ENCODE peak calls at places on chromosomes 2 and 18, in four cellular contexts. X, J, E and L are unnamed samples.

GRCh38 chr2:26772064-26773001 is 8.2 kb downstream of the SLC35F6 start:
- DNase-seq in E (no peak), J (no peak), X (peak; percentile 83), L (no peak)

GRCh38 chr2:207734264-207734635 is 22.8 kb downstream of the CCNYL1 start:
- DNase-seq in E (no peak), X (peak; percentile 75), J (no peak), L (no peak)

GRCh38 chr2:170771049-170771937 is 1.1 kb downstream of the ERICH2 start:
- DNase-seq in J (no peak), X (peak; percentile 30), E (peak; percentile 77), L (no peak)

GRCh38 chr18:54296017-54296416 is 26.7 kb downstream of the POLI start:
- DNase-seq in J (no peak), X (no peak), E (no peak), L (no peak)

GRCh38 chr2:115124817-115125216 is 682.4 kb downstream of the DPP10 start:
- DNase-seq in X (no peak), E (no peak), J (no peak), L (no peak)

GRCh38 chr2:233353769-233354499 is at the start of gene DGKD:
- DNase-seq in J (peak; percentile 82), E (peak; percentile 84), X (peak; percentile 79), L (peak; percentile 85)

GRCh38 chr2:197952540-197953202 is 148.3 kb downstream of the PLCL1 start:
- DNase-seq in E (no peak), J (no peak), X (no peak), L (no peak)

GRCh38 chr2:229282758-229283546 is 11.9 kb upstream of the PID1 start:
- DNase-seq in E (no peak), X (no peak), J (no peak), L (no peak)

GRCh38 chr2:216551669-216552068 is 53.0 kb downstream of the RPL37A start:
- DNase-seq in X (no peak), E (no peak), J (no peak), L (no peak)

GRCh38 chr2:151979694-151980093 is 119.2 kb downstream of the CACNB4 start:
- DNase-seq in J (no peak), E (no peak), X (no peak), L (no peak)

GRCh38 chr2:45045706-45046105 is 36.5 kb upstream of the SIX2 start:
- DNase-seq in X (no peak), J (no peak), E (no peak), L (no peak)

GRCh38 chr2:191114403-191114886 is 36.3 kb downstream of the STAT4 start:
- DNase-seq in E (no peak), X (no peak), J (no peak), L (no peak)

GRCh38 chr18:61921621-61922235 is 28.9 kb upstream of the RNF152 start:
- DNase-seq in X (no peak), E (no peak), J (no peak), L (no peak)

GRCh38 chr18:12838178-12838634 is 45.8 kb downstream of the PTPN2 start:
- DNase-seq in J (no peak), E (no peak), X (peak; percentile 90), L (no peak)

GRCh38 chr2:55063226-55063625 is 13.0 kb upstream of the RTN4 start:
- DNase-seq in E (no peak), J (no peak), X (no peak), L (no peak)

GRCh38 chr2:23925702-23926288 is 1.1 kb downstream of the ATAD2B start:
- DNase-seq in X (peak; percentile 44), E (no peak), J (peak; percentile 54), L (peak; percentile 54)
- TF ChIP-seq POLR2AphosphoS5 in X (no peak), E (no peak), J (peak; percentile 93), L (peak; percentile 87)

GRCh38 chr18:55589625-55590291 is 1.8 kb upstream of the TCF4 start:
- DNase-seq in J (peak; percentile 66), E (peak; percentile 98), X (no peak), L (peak; percentile 36)
- TF ChIP-seq POLR2A in J (peak; percentile 66), E (peak; percentile 88), X (no peak), L (peak; percentile 26)

DNA sequence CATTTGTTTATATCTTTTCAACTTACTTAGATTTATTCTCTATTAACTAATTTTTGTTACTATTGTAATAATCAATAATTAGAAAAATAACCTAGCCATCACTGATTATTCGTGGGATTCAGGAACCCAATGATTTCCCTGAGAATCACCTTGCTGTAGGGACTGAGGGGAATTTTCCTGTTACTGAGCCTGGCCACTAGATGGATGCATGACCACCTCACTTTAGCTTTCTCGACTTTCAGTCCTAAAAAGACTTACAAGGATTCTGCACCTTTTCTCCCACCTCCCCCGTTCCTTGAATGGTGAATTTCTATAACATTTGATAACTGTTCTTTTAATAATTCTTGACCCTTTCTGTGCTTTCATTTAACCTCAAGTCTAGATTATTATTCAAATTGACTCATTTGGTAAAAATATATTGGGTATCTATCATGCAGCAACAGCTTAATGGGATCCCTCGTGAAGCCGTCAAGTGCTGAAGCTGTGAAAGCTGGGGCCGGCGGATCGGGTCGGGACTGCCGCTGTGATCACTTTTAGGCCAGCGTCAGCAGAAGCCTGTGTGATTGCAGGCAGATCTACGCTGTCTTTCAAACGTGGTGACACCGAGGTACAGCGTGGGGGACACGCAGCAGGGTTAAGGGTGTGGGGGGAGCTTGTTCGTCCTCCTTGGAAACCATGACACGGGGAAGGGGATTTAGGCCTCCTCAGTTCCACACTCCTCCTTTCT is 38.8 kb upstream of the TMEM18 start:
- DNase-seq in E (no peak), J (no peak), X (no peak), L (no peak)
- TF ChIP-seq TAF1 in E (no peak), J (no peak), X (no peak), L (no peak)

GRCh38 chr2:231604685-231605606 is 12.3 kb downstream of the TEX44 start:
- DNase-seq in J (peak; percentile 98), X (peak; percentile 92), E (peak; percentile 99), L (peak; percentile 98)
- TF ChIP-seq POLR2AphosphoS5 in J (no peak), X (no peak), E (no peak), L (no peak)

DNA sequence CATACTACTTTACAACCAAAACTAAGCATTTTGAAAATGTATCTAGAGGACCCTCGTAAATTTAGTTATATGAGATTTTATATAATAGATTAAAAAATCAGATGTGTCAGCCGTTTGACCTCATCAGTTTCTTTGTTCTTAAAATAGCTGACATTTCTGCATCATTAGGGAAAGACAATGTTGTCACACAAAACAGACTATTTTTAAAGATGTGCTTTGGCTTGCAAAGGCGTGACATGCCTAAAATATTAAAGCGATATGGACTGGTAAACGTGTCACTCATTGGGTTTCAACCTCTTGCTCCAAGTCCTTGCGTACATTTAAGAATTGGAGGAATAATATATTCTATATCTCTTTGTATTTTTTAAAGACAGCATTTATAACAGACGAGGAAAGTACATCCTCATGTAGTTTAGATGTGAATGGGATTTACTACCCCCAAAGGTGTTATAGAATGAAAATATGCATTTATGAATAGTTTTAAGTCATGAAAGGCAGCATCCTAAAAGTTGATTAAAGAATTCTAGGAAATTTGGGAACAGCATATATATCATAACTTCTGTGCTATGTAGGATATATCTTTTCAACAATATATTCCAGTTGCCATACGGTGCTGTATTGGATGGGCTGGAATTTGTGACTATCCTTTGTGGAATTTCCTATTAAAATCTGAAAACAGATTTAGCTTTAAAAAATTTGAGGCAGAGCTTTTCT is 3.8 kb downstream of the MYL12A start:
- DNase-seq in X (no peak), J (no peak), E (no peak), L (no peak)
- TF ChIP-seq POLR2A in X (no peak), J (peak; percentile 74), E (no peak), L (peak; percentile 43)

DNA sequence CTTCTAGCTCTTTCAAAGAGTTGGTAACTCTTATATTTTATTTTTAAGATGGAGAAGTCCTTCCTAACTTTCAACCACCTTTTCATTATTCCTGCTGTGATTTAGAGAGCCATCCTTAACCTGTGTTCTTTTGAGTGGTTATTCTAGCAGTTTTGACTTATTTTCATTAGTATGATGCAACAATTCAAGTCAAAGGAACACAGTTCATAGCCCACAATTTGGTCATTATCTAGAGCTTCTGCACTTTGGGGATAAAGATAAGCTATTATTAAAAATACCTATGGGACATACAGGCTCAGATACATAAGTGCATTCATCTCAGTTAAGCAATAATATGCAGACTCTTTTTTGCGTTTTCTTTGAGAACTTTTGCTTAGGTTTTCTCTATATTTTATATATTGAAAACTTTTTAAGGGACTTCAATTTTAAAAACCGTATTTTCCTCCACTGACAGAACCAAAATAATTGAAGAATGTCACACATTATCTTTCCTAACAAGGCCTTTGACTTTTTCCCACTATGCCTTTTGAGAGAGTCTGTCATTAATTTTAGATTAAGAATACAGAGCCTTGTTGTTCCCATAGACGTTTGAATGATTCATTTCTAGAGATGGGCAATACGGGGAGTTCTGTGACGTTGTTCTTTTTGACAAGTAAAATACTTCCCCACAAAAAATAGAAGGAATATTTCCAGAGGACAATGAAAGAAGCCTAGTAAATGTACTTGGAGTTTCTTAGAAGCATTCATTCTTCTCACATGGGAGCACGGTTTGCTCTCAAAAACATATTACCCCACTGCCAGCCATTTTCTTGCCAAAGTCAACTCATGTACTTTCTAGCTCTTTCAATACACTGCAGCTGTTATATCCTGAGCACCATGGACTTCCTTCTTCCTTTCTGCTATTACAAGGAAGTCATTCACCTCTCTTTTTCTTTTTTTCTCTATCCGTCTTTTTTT is 42.9 kb upstream of the RASGRP3 start:
- DNase-seq in E (no peak), X (no peak), J (no peak), L (no peak)
- TF ChIP-seq TAF1 in E (no peak), X (no peak), J (no peak), L (no peak)

DNA sequence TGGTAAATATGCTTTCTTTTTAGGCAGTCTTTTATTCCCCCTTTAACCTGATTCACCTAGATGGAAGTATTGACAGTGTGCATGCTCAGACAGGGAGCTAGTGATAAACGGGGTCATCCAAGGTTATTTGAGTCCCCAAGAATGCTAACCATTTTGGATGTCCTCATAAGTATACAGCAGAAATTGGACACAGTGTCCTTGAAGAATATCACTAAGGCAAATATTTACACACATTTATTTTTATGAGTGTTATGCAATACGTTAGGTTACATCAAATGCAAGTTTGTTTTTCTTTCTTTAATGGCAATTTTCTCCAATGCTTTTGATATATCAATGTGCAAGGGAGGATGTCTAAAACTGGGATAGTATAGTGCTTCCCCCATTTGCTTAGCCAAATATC is 23.6 kb downstream of the CNTNAP5 start:
- DNase-seq in X (no peak), E (no peak), J (no peak), L (no peak)
- TF ChIP-seq POLR2AphosphoS5 in X (no peak), E (no peak), J (no peak), L (no peak)

GRCh38 chr2:127528487-127528886 is 2.2 kb upstream of the IWS1 start:
- DNase-seq in X (no peak), J (no peak), E (no peak), L (no peak)

GRCh38 chr2:127523269-127523930 is 2.9 kb downstream of the IWS1 start:
- DNase-seq in X (no peak), E (no peak), J (no peak), L (no peak)

GRCh38 chr2:127525692-127526141 is 572 bp downstream of the IWS1 start:
- DNase-seq in J (no peak), X (peak; percentile 32), E (no peak), L (no peak)

GRCh38 chr2:127526940-127527804 is 883 bp upstream of the IWS1 start:
- DNase-seq in E (no peak), J (no peak), X (peak; percentile 68), L (no peak)

GRCh38 chr2:127526142-127526939 is at the start of gene IWS1:
- DNase-seq in E (peak; percentile 93), J (peak; percentile 86), X (peak; percentile 97), L (peak; percentile 84)
- TF ChIP-seq POLR2A in E (peak; percentile 79), J (peak; percentile 82), X (peak; percentile 95), L (peak; percentile 85)